ENCODE peak calls at places on chromosomes 5 and 9, in nine cellular contexts. F is left cardiac atrium; Z is CD8-positive, alpha-beta T cell; W is GM20000; E is keratinocyte; X is NCI-H187 treated with DMSO at 0.1 percent for 48 hours; G is mammary epithelial cell; S is smooth muscle cell of the brain vasculature; C is astrocyte of the spinal cord. V is an unnamed sample.

GRCh38 chr5:52924458-52924857 is 64.7 kb upstream of the ITGA2 start:
- DNase-seq in F (no peak), Z (no peak), W (no peak), E (no peak), X (no peak), G (no peak), S (no peak), C (no peak), V (no peak)

GRCh38 chr5:65100846-65101678 is 332.3 kb downstream of the CWC27 start:
- DNase-seq in F (peak; percentile 62), Z (peak; percentile 26), W (peak; percentile 55), E (no peak), X (peak; percentile 9), G (peak; percentile 38), S (peak; percentile 70), C (peak; percentile 84), V (peak; percentile 64)

GRCh38 chr5:9249231-9249630 is 296.6 kb downstream of the SEMA5A start:
- DNase-seq in F (no peak), Z (no peak), W (no peak), E (no peak), X (no peak), G (no peak), S (no peak), C (no peak), V (no peak)

GRCh38 chr5:139462582-139463276 is at the start of gene ECSCR:
- DNase-seq in F (peak; percentile 70), Z (no peak), W (no peak), E (no peak), X (no peak), G (no peak), S (no peak), C (peak; percentile 24), V (no peak)

GRCh38 chr5:175822225-175822624 is 49.2 kb upstream of the CPLX2 start:
- DNase-seq in F (no peak), Z (no peak), W (no peak), E (no peak), X (no peak), G (no peak), S (no peak), C (no peak), V (no peak)

GRCh38 chr9:37561682-37562081 is 14.5 kb downstream of the FBXO10 start:
- DNase-seq in F (no peak), Z (no peak), W (no peak), E (no peak), X (no peak), G (no peak), S (no peak), C (no peak), V (no peak)

GRCh38 chr9:80188579-80188978 is 616.8 kb downstream of the TLE4 start:
- DNase-seq in F (no peak), Z (no peak), W (no peak), E (no peak), X (no peak), G (no peak), S (no peak), C (no peak), V (no peak)

GRCh38 chr5:40656766-40657165 is 22.9 kb upstream of the PTGER4 start:
- DNase-seq in F (no peak), Z (no peak), W (no peak), E (no peak), X (no peak), G (no peak), S (no peak), C (no peak), V (no peak)

GRCh38 chr5:101425345-101425744 is 522.3 kb upstream of the ST8SIA4 start:
- DNase-seq in F (no peak), Z (no peak), W (no peak), E (no peak), X (no peak), G (no peak), S (no peak), C (peak; percentile 54), V (no peak)

GRCh38 chr9:134644715-134645606 is 3.4 kb downstream of the COL5A1 start:
- DNase-seq in F (peak; percentile 78), Z (no peak), W (no peak), E (peak; percentile 78), X (no peak), G (peak; percentile 91), S (peak; percentile 85), C (peak; percentile 96), V (peak; percentile 57)

GRCh38 chr9:90449213-90449925 is 193.3 kb downstream of the DIRAS2 start:
- DNase-seq in F (no peak), Z (no peak), W (no peak), E (no peak), X (no peak), G (no peak), S (no peak), C (peak; percentile 53), V (no peak)

V was measured in left colon.